ENCODE peak calls at places on chromosomes 6 and 20, in six cellular contexts. I, G, S, B, T and Y are unnamed samples.

GRCh38 chr6:816510-817084 is 123.7 kb upstream of the EXOC2 start:
- DNase-seq in I (no peak), T (no peak), S (peak), G (no peak), B (no peak), Y (peak)

GRCh38 chr6:29216528-29216927 is 45.8 kb downstream of the OR2J2 start:
- DNase-seq in S (no peak), T (no peak), B (no peak), I (no peak), G (no peak), Y (no peak)

GRCh38 chr6:14711056-14711703 is 534.7 kb upstream of the JARID2 start:
- DNase-seq in B (peak), I (peak), G (peak), S (peak), T (no peak), Y (no peak)

GRCh38 chr6:11149551-11149950 is 38.0 kb upstream of the ERVFRD-1 start:
- DNase-seq in S (no peak), T (no peak), B (no peak), G (no peak), I (no peak), Y (no peak)

GRCh38 chr20:22584922-22585785 is 782 bp upstream of the FOXA2 start:
- DNase-seq in B (no peak), I (peak), G (no peak), T (no peak), S (no peak), Y (peak)

GRCh38 chr6:42405025-42405424 is 46.7 kb downstream of the TRERF1 start:
- DNase-seq in S (no peak), I (no peak), G (no peak), T (no peak), B (peak), Y (no peak)

GRCh38 chr6:56292505-56293181 is 45.3 kb upstream of the COL21A1 start:
- DNase-seq in T (no peak), B (peak), G (peak), I (peak), S (no peak), Y (no peak)

GRCh38 chr6:54192993-54193392 is 81.8 kb downstream of the MLIP start:
- DNase-seq in S (no peak), B (no peak), I (no peak), G (no peak), T (no peak), Y (no peak)

GRCh38 chr6:113403966-113404575 is 453.1 kb upstream of the MARCKS start:
- DNase-seq in B (no peak), T (no peak), G (no peak), S (no peak), I (no peak), Y (no peak)

GRCh38 chr6:36642913-36643817 is 35.3 kb upstream of the CDKN1A start:
- DNase-seq in T (peak), G (peak), B (peak), I (peak), S (no peak), Y (peak)

GRCh38 chr6:30013296-30013922 is 47.7 kb upstream of the POLR1H start:
- DNase-seq in I (no peak), T (no peak), B (no peak), G (peak), S (peak), Y (no peak)

GRCh38 chr6:144190593-144190992 is 40.3 kb downstream of the STX11 start:
- DNase-seq in T (no peak), G (no peak), I (no peak), S (no peak), B (no peak), Y (no peak)

GRCh38 chr20:16124491-16124890 is 448.8 kb downstream of the KIF16B start:
- DNase-seq in B (no peak), S (no peak), T (no peak), G (no peak), I (no peak), Y (no peak)

GRCh38 chr20:14960837-14961236 is 623.4 kb upstream of the FLRT3 start:
- DNase-seq in T (no peak), I (no peak), B (no peak), G (no peak), S (no peak), Y (no peak)

DNA sequence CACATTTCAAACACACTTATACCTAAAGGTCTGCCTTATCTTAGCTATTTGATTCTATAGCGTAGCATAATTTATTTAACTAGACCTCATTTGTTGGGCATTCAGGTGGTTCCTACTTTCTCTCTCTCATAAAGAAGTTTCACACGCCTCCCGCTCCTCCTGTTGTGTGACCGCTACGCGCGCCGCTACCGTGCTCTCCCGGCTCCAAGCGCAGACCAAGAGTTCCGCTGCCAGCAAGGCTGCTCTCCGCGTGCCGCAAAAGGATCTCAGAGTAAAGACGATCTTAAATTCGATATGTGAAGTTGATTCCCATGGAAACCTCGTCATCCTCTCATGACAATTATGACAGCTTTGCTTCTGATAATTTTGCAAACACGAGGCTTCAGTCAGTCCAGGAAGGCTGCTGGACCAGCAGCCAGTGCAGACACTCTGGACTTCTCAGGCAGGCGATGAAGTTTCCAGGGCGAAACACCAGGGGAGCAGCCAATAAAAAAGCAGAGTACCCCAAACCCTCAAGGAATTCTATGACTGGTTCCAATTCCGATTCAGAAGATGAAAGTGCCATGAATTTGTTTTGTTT is 20.5 kb downstream of the PRSS16 start:
- DNase-seq in S (no peak), G (no peak), T (no peak), I (no peak), B (no peak), Y (no peak)
- TF ChIP-seq CTCF in S (no peak), G (no peak), T (no peak), I (no peak), B (no peak), Y (no peak)

DNA sequence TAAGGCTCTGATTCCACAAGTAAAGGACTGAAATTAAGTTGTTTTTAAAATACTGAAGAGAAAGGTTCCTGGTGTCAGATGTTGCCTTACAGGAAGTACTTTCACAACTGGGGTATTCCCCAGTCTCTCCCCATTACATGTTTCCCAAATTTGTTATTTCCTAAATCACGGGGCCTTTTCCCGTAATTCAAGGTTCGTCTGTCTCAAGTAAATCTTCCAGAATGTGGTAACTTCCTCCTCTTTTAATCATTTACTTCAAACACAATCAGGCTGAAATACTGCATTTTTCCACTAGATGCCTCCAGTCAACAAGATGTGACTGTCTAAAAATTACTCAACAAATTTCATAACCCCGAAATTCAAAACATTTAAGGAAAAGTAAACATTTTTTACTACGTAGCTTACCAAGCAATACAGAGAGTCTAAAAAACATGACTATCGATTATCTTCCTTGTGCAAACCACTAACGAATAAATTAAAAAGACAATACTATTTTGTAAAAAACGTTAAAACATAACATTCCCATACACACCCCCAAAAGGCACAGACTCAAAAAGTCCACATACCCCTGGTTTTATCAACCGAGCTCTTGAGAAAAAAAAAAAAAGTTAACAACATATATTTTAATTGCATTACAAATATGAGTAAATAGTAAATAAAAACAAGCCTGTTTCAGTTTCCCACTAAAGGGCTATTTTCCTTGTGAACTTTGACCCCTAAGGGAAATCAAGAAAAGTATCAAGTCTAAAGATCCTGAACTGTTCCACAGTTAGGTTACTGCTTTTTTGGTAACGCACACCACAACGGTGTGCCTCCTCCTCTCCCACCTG is 1.7 kb downstream of the SOD2 start:
- DNase-seq in T (peak), S (peak), B (peak), G (no peak), I (no peak), Y (no peak)
- TF ChIP-seq CTCF in T (peak), S (peak), B (peak), G (peak), I (peak), Y (peak)

DNA sequence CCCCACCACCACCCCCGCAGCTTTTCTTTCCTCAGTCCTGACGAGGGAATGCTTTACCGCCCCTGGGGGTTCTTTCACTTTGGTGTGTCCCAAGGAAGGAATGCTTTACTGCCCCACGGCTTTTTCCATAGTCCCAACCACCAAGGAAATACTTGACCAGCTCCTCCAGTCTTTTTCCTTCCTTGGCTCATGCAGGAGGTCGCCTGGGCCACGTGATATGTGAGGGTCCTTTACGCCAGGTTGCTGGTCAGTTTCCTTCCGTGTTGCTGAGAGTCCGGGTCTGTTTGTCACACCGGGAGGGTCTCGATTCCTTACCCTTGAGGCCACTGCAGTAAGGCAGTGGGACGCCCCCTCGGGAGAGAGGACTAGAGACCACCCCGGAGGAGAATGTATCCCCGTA is 58.9 kb upstream of the CDH4 start:
- DNase-seq in B (no peak), G (no peak), S (no peak), T (no peak), I (no peak), Y (no peak)
- TF ChIP-seq CTCF in B (no peak), G (no peak), S (no peak), T (no peak), I (no peak), Y (no peak)

DNA sequence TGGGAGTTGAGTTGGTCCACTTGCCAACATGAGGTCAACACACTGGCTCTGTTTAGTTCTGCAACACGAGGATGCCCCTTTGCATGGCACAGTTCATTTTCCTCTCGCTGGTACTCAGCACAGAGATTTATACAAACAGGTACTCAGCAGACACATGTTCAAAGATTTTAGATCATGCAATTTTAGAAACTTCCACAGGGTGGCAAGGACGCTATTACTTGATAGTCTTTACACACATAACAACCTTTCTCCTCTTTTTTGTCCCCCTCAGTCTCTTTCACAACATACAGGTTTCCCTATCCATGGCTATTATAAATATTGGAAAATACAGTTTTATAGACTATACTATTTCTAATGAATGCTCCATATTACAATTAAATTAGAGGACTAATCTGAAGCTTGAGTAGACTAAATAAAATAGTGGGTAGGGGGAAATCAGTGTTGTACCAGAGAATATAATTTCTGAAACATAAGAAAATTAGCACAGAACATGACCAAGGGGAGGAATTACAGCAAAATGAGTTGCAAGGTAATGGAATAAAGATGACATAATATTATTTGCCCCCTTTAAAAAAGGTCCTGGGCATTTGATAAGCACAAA is 331.8 kb upstream of the BTBD3 start:
- DNase-seq in B (peak), I (no peak), T (no peak), S (no peak), G (no peak), Y (no peak)
- TF ChIP-seq CTCF in B (peak), I (peak), T (peak), S (no peak), G (no peak), Y (no peak)

DNA sequence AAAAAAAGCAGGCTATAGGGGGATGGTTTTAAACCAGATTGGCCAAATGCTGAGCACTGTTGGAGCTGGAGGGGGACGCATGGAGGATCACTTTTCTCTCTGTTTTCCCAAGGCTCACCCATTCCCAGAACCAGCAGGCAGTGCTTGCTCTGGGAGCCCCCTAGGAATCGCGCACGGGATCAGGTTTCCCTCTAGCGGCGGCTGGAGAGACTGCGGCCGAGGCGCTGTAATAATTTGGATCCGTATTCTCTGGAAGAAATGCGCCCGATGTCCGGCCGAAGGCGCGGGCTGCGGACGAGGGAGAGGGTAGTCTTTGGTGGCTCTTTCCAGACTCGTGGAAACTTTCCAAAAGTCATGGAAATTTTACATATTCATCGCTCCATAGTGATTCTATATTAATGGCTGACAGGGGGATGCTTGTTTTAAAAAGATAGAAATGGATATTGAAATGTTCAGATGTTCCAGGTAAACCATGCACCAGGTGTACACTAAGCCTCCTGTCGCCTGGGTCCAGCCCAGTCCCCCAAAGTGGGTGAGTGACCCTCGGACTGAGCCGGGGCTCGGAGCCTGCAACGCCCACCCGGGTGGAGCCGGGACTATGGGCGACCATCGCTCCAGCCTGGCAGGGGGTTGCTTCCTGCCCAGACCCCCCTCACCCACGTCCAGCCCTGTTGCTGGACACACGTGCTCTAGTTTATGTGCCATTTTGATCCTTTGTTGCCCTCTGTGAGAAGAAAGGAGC is 78.7 kb upstream of the PHACTR3 start:
- DNase-seq in S (peak), B (no peak), I (peak), G (peak), T (peak), Y (no peak)
- TF ChIP-seq CTCF in S (peak), B (peak), I (peak), G (peak), T (peak), Y (peak)

GRCh38 chr20:36992802-36993334 is 41.4 kb upstream of the SAMHD1 start:
- DNase-seq in G (no peak), I (no peak), B (no peak), S (no peak), T (no peak), Y (no peak)

GRCh38 chr20:36997121-36997520 is 45.6 kb upstream of the SAMHD1 start:
- DNase-seq in G (no peak), B (no peak), I (no peak), S (no peak), T (no peak), Y (no peak)

GRCh38 chr20:36998652-36999051 is 47.1 kb upstream of the SAMHD1 start:
- DNase-seq in S (no peak), G (no peak), I (no peak), B (no peak), T (no peak), Y (no peak)
- TF ChIP-seq CTCF in S (no peak), G (no peak), I (no peak), B (no peak), T (no peak), Y (no peak)

DNA sequence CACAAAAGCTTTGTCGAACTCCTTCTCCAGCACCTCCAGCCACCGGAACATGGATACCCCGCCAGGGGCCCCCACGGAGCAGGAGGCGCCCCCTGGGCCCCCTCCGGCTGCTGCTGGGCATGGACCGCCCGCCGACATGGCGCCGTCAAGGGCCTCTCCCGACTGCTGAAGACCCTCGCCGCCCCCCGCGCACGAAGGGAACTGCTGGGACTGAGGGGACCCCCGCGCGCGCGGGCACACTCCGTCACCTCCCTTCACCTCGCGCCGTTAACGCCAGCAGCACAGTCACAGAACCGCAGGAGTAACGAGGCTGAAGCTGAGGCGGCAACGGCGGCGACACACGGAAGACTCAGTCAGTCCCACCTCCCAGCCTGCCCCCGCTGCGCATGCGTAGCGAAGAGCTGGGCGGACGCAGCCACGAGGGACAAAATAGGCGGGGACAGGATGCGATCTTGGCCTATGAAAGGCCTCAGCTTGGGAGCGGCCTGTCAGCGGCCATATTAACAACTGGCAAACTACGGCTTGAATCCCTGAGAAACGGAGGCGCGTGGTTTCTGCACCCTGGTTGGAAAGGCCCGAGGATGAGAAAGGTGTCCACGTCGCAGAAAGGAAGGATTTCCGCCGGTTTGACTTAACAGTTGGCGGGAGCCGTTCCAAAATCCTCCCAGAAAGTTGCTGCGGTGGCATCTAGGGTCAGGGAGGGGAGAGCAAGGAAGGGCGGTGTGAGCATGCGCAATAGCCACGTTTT is at the start of gene GOPC:
- DNase-seq in S (peak), T (peak), G (peak), I (peak), B (peak), Y (peak)
- TF ChIP-seq CTCF in S (peak), T (peak), G (peak), I (no peak), B (peak), Y (peak)

DNA sequence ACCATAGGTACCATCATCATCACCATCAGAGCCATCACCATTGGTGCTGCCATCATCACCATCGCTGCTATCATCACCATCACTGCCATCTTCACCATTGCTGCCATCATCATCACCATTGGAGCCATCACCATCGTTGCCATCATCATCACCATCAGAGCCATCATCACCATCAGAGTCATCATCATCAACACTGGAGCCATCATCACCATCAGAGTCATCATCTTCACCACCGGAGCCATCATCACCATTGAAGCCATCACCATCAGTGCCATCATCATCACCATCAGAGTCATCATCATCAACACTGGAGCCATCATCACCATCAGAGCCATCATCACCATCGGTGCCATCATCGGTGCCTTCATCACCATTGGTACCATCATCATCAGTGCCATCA is 338.7 kb downstream of the TAF4 start:
- DNase-seq in T (no peak), S (no peak), I (no peak), B (no peak), G (no peak), Y (no peak)
- TF ChIP-seq CTCF in T (no peak), S (no peak), I (no peak), B (no peak), G (no peak), Y (no peak)

DNA sequence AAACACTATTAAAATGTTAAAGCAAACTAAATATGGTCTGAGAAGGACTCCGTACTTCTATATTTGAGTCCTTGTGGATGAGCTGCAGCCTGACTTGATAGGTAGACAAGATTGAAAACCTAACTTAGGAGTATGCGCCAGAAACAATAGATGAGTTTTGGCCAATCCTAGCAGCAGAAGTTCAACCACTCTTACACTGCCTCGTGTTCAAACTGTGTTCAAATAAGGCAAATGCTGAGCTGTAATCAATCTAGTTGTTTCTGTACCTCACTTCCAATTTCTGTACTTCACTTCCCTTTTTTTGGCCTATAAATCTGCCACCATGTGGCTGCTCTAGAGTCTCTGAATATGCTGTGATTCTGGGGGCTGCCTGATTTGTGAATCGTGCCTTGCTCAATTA is 13.2 kb upstream of the SERINC1 start:
- DNase-seq in I (no peak), S (peak), T (no peak), B (no peak), G (no peak), Y (no peak)
- TF ChIP-seq CTCF in I (no peak), S (peak), T (no peak), B (no peak), G (no peak), Y (no peak)